ENCODE peak calls at places on chromosomes 7 and 10, in seven cellular contexts. One of them, this sample, is unnamed.

GRCh38 chr7:158707610-158708009 is 3.0 kb upstream of the NCAPG2 start:
- DNase-seq in kidney tubule cell: no peak
- DNase-seq in A549: peak; percentile 33
- DNase-seq in MV-4-11: peak; percentile 43
- DNase-seq in foreskin fibroblast: no peak
- DNase-seq in cardiac muscle cell: no peak
- DNase-seq in globus pallidus: no peak
- DNase-seq in this sample: no peak

GRCh38 chr10:25142465-25142864 is 32.3 kb upstream of the GPR158 start:
- DNase-seq in kidney tubule cell: no peak
- DNase-seq in A549: no peak
- DNase-seq in MV-4-11: no peak
- DNase-seq in foreskin fibroblast: no peak
- DNase-seq in cardiac muscle cell: peak; percentile 34
- DNase-seq in globus pallidus: no peak
- DNase-seq in this sample: no peak

GRCh38 chr7:8418627-8419245 is 14.7 kb upstream of the NXPH1 start:
- DNase-seq in kidney tubule cell: peak; percentile 65
- DNase-seq in A549: peak; percentile 68
- DNase-seq in MV-4-11: peak; percentile 44
- DNase-seq in foreskin fibroblast: peak; percentile 2
- DNase-seq in cardiac muscle cell: peak; percentile 73
- DNase-seq in globus pallidus: peak; percentile 76
- DNase-seq in this sample: peak; percentile 31

GRCh38 chr7:121372376-121373024 is 23.6 kb downstream of the FAM3C start:
- DNase-seq in kidney tubule cell: no peak
- DNase-seq in A549: no peak
- DNase-seq in MV-4-11: no peak
- DNase-seq in foreskin fibroblast: no peak
- DNase-seq in cardiac muscle cell: peak; percentile 41
- DNase-seq in globus pallidus: no peak
- DNase-seq in this sample: no peak

GRCh38 chr7:47283497-47284131 is 298.3 kb downstream of the TNS3 start:
- DNase-seq in kidney tubule cell: peak; percentile 97
- DNase-seq in A549: peak; percentile 73
- DNase-seq in MV-4-11: no peak
- DNase-seq in foreskin fibroblast: no peak
- DNase-seq in cardiac muscle cell: no peak
- DNase-seq in globus pallidus: no peak
- DNase-seq in this sample: peak; percentile 85

GRCh38 chr7:81993186-81993585 is 223.3 kb upstream of the HGF start:
- DNase-seq in kidney tubule cell: peak; percentile 40
- DNase-seq in A549: no peak
- DNase-seq in MV-4-11: no peak
- DNase-seq in foreskin fibroblast: no peak
- DNase-seq in cardiac muscle cell: no peak
- DNase-seq in globus pallidus: no peak
- DNase-seq in this sample: no peak

GRCh38 chr7:47577351-47577919 is 4.5 kb downstream of the TNS3 start:
- DNase-seq in kidney tubule cell: no peak
- DNase-seq in A549: no peak
- DNase-seq in MV-4-11: peak; percentile 60
- DNase-seq in foreskin fibroblast: no peak
- DNase-seq in cardiac muscle cell: no peak
- DNase-seq in globus pallidus: no peak
- DNase-seq in this sample: no peak

GRCh38 chr7:30312186-30312585 is 27.8 kb downstream of the ZNRF2 start:
- DNase-seq in kidney tubule cell: peak; percentile 80
- DNase-seq in A549: no peak
- DNase-seq in MV-4-11: no peak
- DNase-seq in foreskin fibroblast: no peak
- DNase-seq in cardiac muscle cell: no peak
- DNase-seq in globus pallidus: no peak
- DNase-seq in this sample: no peak

GRCh38 chr7:69837387-69838068 is 239.3 kb downstream of the AUTS2 start:
- DNase-seq in kidney tubule cell: peak; percentile 3
- DNase-seq in A549: no peak
- DNase-seq in MV-4-11: no peak
- DNase-seq in foreskin fibroblast: no peak
- DNase-seq in cardiac muscle cell: peak; percentile 42
- DNase-seq in globus pallidus: no peak
- DNase-seq in this sample: no peak

GRCh38 chr10:131088619-131089018 is 222.9 kb downstream of the TCERG1L start:
- DNase-seq in kidney tubule cell: no peak
- DNase-seq in A549: peak; percentile 16
- DNase-seq in MV-4-11: no peak
- DNase-seq in foreskin fibroblast: no peak
- DNase-seq in cardiac muscle cell: no peak
- DNase-seq in globus pallidus: no peak
- DNase-seq in this sample: no peak

This sample was measured in transverse colon.